ENCODE peak calls at places on chromosome 17, in nine cellular contexts. One of them, this sample, is unnamed.

GRCh38 chr17:76641501-76641900 is 2.1 kb downstream of the ST6GALNAC1 start:
- DNase-seq in EH: no peak
- DNase-seq in T-helper 1 cell: no peak
- DNase-seq in COR-L47: no peak
- DNase-seq in left ventricle myocardium superior: no peak
- DNase-seq in LoVo: peak; percentile 48
- DNase-seq in AG08395: no peak
- DNase-seq in progenitor cell of endocrine pancreas: no peak
- DNase-seq in HCEC 1CT: no peak
- DNase-seq in this sample: no peak

GRCh38 chr17:76995352-76996105 is 127.3 kb downstream of the MGAT5B start:
- DNase-seq in EH: no peak
- DNase-seq in T-helper 1 cell: no peak
- DNase-seq in COR-L47: peak; percentile 77
- DNase-seq in left ventricle myocardium superior: no peak
- DNase-seq in LoVo: no peak
- DNase-seq in AG08395: no peak
- DNase-seq in progenitor cell of endocrine pancreas: no peak
- DNase-seq in HCEC 1CT: no peak
- DNase-seq in this sample: no peak

GRCh38 chr17:76385892-76386786 is 1.7 kb downstream of the SPHK1 start:
- DNase-seq in EH: peak; percentile 88
- DNase-seq in T-helper 1 cell: peak; percentile 71
- DNase-seq in COR-L47: peak; percentile 63
- DNase-seq in left ventricle myocardium superior: peak; percentile 88
- DNase-seq in LoVo: peak; percentile 82
- DNase-seq in AG08395: peak; percentile 92
- DNase-seq in progenitor cell of endocrine pancreas: peak; percentile 74
- DNase-seq in HCEC 1CT: peak; percentile 78
- DNase-seq in this sample: peak; percentile 49

GRCh38 chr17:79832211-79833109 is 6.8 kb downstream of the CBX4 start:
- DNase-seq in EH: no peak
- DNase-seq in T-helper 1 cell: no peak
- DNase-seq in COR-L47: no peak
- DNase-seq in left ventricle myocardium superior: no peak
- DNase-seq in LoVo: no peak
- DNase-seq in AG08395: no peak
- DNase-seq in progenitor cell of endocrine pancreas: no peak
- DNase-seq in HCEC 1CT: no peak
- DNase-seq in this sample: no peak

GRCh38 chr17:70168979-70169706 is at the start of gene KCNJ2:
- DNase-seq in EH: peak; percentile 71
- DNase-seq in T-helper 1 cell: no peak
- DNase-seq in COR-L47: peak; percentile 71
- DNase-seq in left ventricle myocardium superior: peak; percentile 95
- DNase-seq in LoVo: peak; percentile 76
- DNase-seq in AG08395: peak; percentile 91
- DNase-seq in progenitor cell of endocrine pancreas: peak; percentile 84
- DNase-seq in HCEC 1CT: peak; percentile 87
- DNase-seq in this sample: peak; percentile 54

GRCh38 chr17:75047398-75048098 is 523 bp downstream of the KCTD2 start:
- DNase-seq in EH: peak; percentile 6
- DNase-seq in T-helper 1 cell: peak; percentile 26
- DNase-seq in COR-L47: no peak
- DNase-seq in left ventricle myocardium superior: peak; percentile 59
- DNase-seq in LoVo: peak; percentile 22
- DNase-seq in AG08395: no peak
- DNase-seq in progenitor cell of endocrine pancreas: no peak
- DNase-seq in HCEC 1CT: no peak
- DNase-seq in this sample: peak; percentile 50

GRCh38 chr17:61451538-61452300 is 503 bp upstream of the TBX4 start:
- DNase-seq in EH: no peak
- DNase-seq in T-helper 1 cell: no peak
- DNase-seq in COR-L47: no peak
- DNase-seq in left ventricle myocardium superior: no peak
- DNase-seq in LoVo: no peak
- DNase-seq in AG08395: peak; percentile 37
- DNase-seq in progenitor cell of endocrine pancreas: no peak
- DNase-seq in HCEC 1CT: no peak
- DNase-seq in this sample: no peak

GRCh38 chr17:81480140-81480917 is 32.3 kb downstream of the ACTG1 start:
- DNase-seq in EH: peak; percentile 81
- DNase-seq in T-helper 1 cell: no peak
- DNase-seq in COR-L47: no peak
- DNase-seq in left ventricle myocardium superior: peak; percentile 64
- DNase-seq in LoVo: no peak
- DNase-seq in AG08395: peak; percentile 78
- DNase-seq in progenitor cell of endocrine pancreas: no peak
- DNase-seq in HCEC 1CT: peak; percentile 39
- DNase-seq in this sample: no peak

GRCh38 chr17:9218911-9219310 is 197.6 kb downstream of the NTN1 start:
- DNase-seq in EH: no peak
- DNase-seq in T-helper 1 cell: no peak
- DNase-seq in COR-L47: no peak
- DNase-seq in left ventricle myocardium superior: no peak
- DNase-seq in LoVo: no peak
- DNase-seq in AG08395: no peak
- DNase-seq in progenitor cell of endocrine pancreas: no peak
- DNase-seq in HCEC 1CT: no peak
- DNase-seq in this sample: no peak

GRCh38 chr17:27319536-27320221 is 25.8 kb downstream of the WSB1 start:
- DNase-seq in EH: peak; percentile 34
- DNase-seq in T-helper 1 cell: no peak
- DNase-seq in COR-L47: no peak
- DNase-seq in left ventricle myocardium superior: peak; percentile 87
- DNase-seq in LoVo: no peak
- DNase-seq in AG08395: peak; percentile 67
- DNase-seq in progenitor cell of endocrine pancreas: no peak
- DNase-seq in HCEC 1CT: peak; percentile 9
- DNase-seq in this sample: no peak

GRCh38 chr17:51653902-51654301 is 393.6 kb downstream of the UTP18 start:
- DNase-seq in EH: no peak
- DNase-seq in T-helper 1 cell: no peak
- DNase-seq in COR-L47: no peak
- DNase-seq in left ventricle myocardium superior: no peak
- DNase-seq in LoVo: no peak
- DNase-seq in AG08395: no peak
- DNase-seq in progenitor cell of endocrine pancreas: no peak
- DNase-seq in HCEC 1CT: no peak
- DNase-seq in this sample: no peak

GRCh38 chr17:82418001-82418986 is at the start of the genes HEXD and OGFOD3:
- DNase-seq in EH: peak; percentile 82
- DNase-seq in T-helper 1 cell: peak; percentile 79
- DNase-seq in COR-L47: peak; percentile 86
- DNase-seq in left ventricle myocardium superior: peak; percentile 92
- DNase-seq in LoVo: peak; percentile 96
- DNase-seq in AG08395: peak; percentile 99
- DNase-seq in progenitor cell of endocrine pancreas: peak; percentile 78
- DNase-seq in HCEC 1CT: peak; percentile 80
- DNase-seq in this sample: peak; percentile 95

GRCh38 chr17:41664587-41665565 is 23.8 kb upstream of the EIF1 start:
- DNase-seq in EH: no peak
- DNase-seq in T-helper 1 cell: no peak
- DNase-seq in COR-L47: no peak
- DNase-seq in left ventricle myocardium superior: no peak
- DNase-seq in LoVo: no peak
- DNase-seq in AG08395: no peak
- DNase-seq in progenitor cell of endocrine pancreas: no peak
- DNase-seq in HCEC 1CT: no peak
- DNase-seq in this sample: no peak

GRCh38 chr17:72743037-72743467 is 349.4 kb downstream of the SLC39A11 start:
- DNase-seq in EH: no peak
- DNase-seq in T-helper 1 cell: no peak
- DNase-seq in COR-L47: no peak
- DNase-seq in left ventricle myocardium superior: no peak
- DNase-seq in LoVo: no peak
- DNase-seq in AG08395: no peak
- DNase-seq in progenitor cell of endocrine pancreas: no peak
- DNase-seq in HCEC 1CT: no peak
- DNase-seq in this sample: no peak

GRCh38 chr17:32792207-32792606 is 84.7 kb downstream of the MYO1D start:
- DNase-seq in EH: no peak
- DNase-seq in T-helper 1 cell: no peak
- DNase-seq in COR-L47: no peak
- DNase-seq in left ventricle myocardium superior: no peak
- DNase-seq in LoVo: no peak
- DNase-seq in AG08395: no peak
- DNase-seq in progenitor cell of endocrine pancreas: no peak
- DNase-seq in HCEC 1CT: no peak
- DNase-seq in this sample: no peak

GRCh38 chr17:73211745-73212144 is 18.9 kb downstream of the COG1 start:
- DNase-seq in EH: no peak
- DNase-seq in T-helper 1 cell: peak; percentile 47
- DNase-seq in COR-L47: no peak
- DNase-seq in left ventricle myocardium superior: no peak
- DNase-seq in LoVo: no peak
- DNase-seq in AG08395: no peak
- DNase-seq in progenitor cell of endocrine pancreas: no peak
- DNase-seq in HCEC 1CT: no peak
- DNase-seq in this sample: no peak

GRCh38 chr17:64051153-64051552 is 30.7 kb upstream of the ICAM2 start:
- DNase-seq in EH: no peak
- DNase-seq in T-helper 1 cell: no peak
- DNase-seq in COR-L47: no peak
- DNase-seq in left ventricle myocardium superior: no peak
- DNase-seq in LoVo: no peak
- DNase-seq in AG08395: no peak
- DNase-seq in progenitor cell of endocrine pancreas: no peak
- DNase-seq in HCEC 1CT: no peak
- DNase-seq in this sample: no peak

GRCh38 chr17:7179317-7180254 is at the start of gene ASGR1:
- DNase-seq in EH: no peak
- DNase-seq in T-helper 1 cell: no peak
- DNase-seq in COR-L47: no peak
- DNase-seq in left ventricle myocardium superior: no peak
- DNase-seq in LoVo: no peak
- DNase-seq in AG08395: no peak
- DNase-seq in progenitor cell of endocrine pancreas: no peak
- DNase-seq in HCEC 1CT: no peak
- DNase-seq in this sample: no peak

GRCh38 chr17:40371261-40371929 is 6.9 kb upstream of the GJD3 start:
- DNase-seq in EH: peak; percentile 15
- DNase-seq in T-helper 1 cell: no peak
- DNase-seq in COR-L47: no peak
- DNase-seq in left ventricle myocardium superior: no peak
- DNase-seq in LoVo: no peak
- DNase-seq in AG08395: no peak
- DNase-seq in progenitor cell of endocrine pancreas: no peak
- DNase-seq in HCEC 1CT: no peak
- DNase-seq in this sample: peak; percentile 39

GRCh38 chr17:61076649-61077048 is 323.0 kb upstream of the TBX2 start:
- DNase-seq in EH: peak; percentile 80
- DNase-seq in T-helper 1 cell: no peak
- DNase-seq in COR-L47: no peak
- DNase-seq in left ventricle myocardium superior: no peak
- DNase-seq in LoVo: no peak
- DNase-seq in AG08395: no peak
- DNase-seq in progenitor cell of endocrine pancreas: no peak
- DNase-seq in HCEC 1CT: no peak
- DNase-seq in this sample: no peak